ENCODE peak calls at places on chromosomes 11 and 22, in six cellular contexts. W is A549, E is HCT116, J is GM23338, P is K562, N is HepG2. G is an unnamed sample.

GRCh38 chr11:5580577-5580976 is at the start of gene OR52B6:
- DNase-seq in W (no peak), E (no peak), J (no peak), P (no peak), N (no peak), G (no peak)

GRCh38 chr11:68213135-68213515 is at the start of gene KMT5B:
- DNase-seq in W (no peak), E (peak), J (peak), P (peak), N (no peak), G (no peak)

GRCh38 chr11:3087373-3087772 is 30.1 kb upstream of the CARS1 start:
- DNase-seq in W (no peak), E (no peak), J (no peak), P (no peak), N (no peak), G (no peak)

GRCh38 chr11:120632579-120632978 is 121.0 kb downstream of the GRIK4 start:
- DNase-seq in W (peak), E (no peak), J (peak), P (peak), N (no peak), G (no peak)

GRCh38 chr22:19291218-19291579 is 320 bp downstream of the CLTCL1 start:
- DNase-seq in W (no peak), E (no peak), J (peak), P (peak), N (no peak), G (peak)

GRCh38 chr11:30365793-30366517 is 43.1 kb downstream of the ARL14EP start:
- DNase-seq in W (no peak), E (no peak), J (no peak), P (no peak), N (no peak), G (no peak)

GRCh38 chr11:86978756-86979608 is 23.8 kb upstream of the FZD4 start:
- DNase-seq in W (peak), E (peak), J (peak), P (peak), N (no peak), G (peak)

GRCh38 chr11:13008625-13009475 is at the start of gene RASSF10:
- DNase-seq in W (peak), E (no peak), J (peak), P (no peak), N (no peak), G (no peak)

GRCh38 chr11:118572914-118573550 is 823 bp downstream of the ARCN1 start:
- DNase-seq in W (peak), E (peak), J (peak), P (peak), N (peak), G (peak)

GRCh38 chr22:29030016-29030617 is 31.5 kb downstream of the C22orf31 start:
- DNase-seq in W (no peak), E (peak), J (peak), P (peak), N (peak), G (no peak)

GRCh38 chr11:19905280-19905853 is 192.7 kb downstream of the NAV2 start:
- DNase-seq in W (peak), E (peak), J (peak), P (peak), N (peak), G (no peak)

GRCh38 chr11:74524978-74525377 is 31.5 kb upstream of the LIPT2 start:
- DNase-seq in W (no peak), E (no peak), J (no peak), P (no peak), N (no peak), G (no peak)

GRCh38 chr11:69277074-69277809 is 16.7 kb upstream of the MYEOV start:
- DNase-seq in W (no peak), E (no peak), J (no peak), P (no peak), N (no peak), G (no peak)

GRCh38 chr22:29216873-29217666 is 11.4 kb downstream of the EMID1 start:
- DNase-seq in W (peak), E (no peak), J (no peak), P (no peak), N (peak), G (peak)

GRCh38 chr11:45178890-45179663 is 32.6 kb downstream of the PRDM11 start:
- DNase-seq in W (peak), E (no peak), J (peak), P (no peak), N (no peak), G (no peak)

GRCh38 chr11:124676386-124676785 is 2.7 kb downstream of the SPA17 start:
- DNase-seq in W (no peak), E (no peak), J (no peak), P (no peak), N (no peak), G (no peak)

GRCh38 chr11:1161410-1162152 is 3.8 kb downstream of the MUC5AC start:
- DNase-seq in W (no peak), E (no peak), J (no peak), P (no peak), N (no peak), G (no peak)

GRCh38 chr22:17540481-17540880 is 22.8 kb upstream of the SLC25A18 start:
- DNase-seq in W (no peak), E (no peak), J (peak), P (peak), N (no peak), G (no peak)

GRCh38 chr11:47453365-47453764 is 4.4 kb upstream of the RAPSN start:
- DNase-seq in W (peak), E (no peak), J (no peak), P (peak), N (no peak), G (no peak)

GRCh38 chr22:41910599-41911291 is 4.1 kb downstream of the SHISA8 start:
- DNase-seq in W (no peak), E (no peak), J (peak), P (no peak), N (no peak), G (no peak)

GRCh38 chr11:72036687-72037086 is 38.0 kb downstream of the IL18BP start:
- DNase-seq in W (no peak), E (no peak), J (no peak), P (no peak), N (no peak), G (no peak)

GRCh38 chr11:60724420-60724819 is at the start of gene MS4A18:
- DNase-seq in W (no peak), E (no peak), J (no peak), P (no peak), N (no peak), G (no peak)

GRCh38 chr22:20782601-20783299 is 8.8 kb downstream of the SERPIND1 start:
- DNase-seq in W (no peak), E (no peak), J (no peak), P (no peak), N (no peak), G (no peak)

GRCh38 chr11:46239801-46240061 is 37.7 kb upstream of the CREB3L1 start:
- DNase-seq in W (no peak), E (no peak), J (no peak), P (no peak), N (no peak), G (no peak)

GRCh38 chr11:86374586-86374985 is at the start of gene CCDC81:
- DNase-seq in W (no peak), E (no peak), J (peak), P (no peak), N (no peak), G (no peak)

GRCh38 chr11:79119491-79120284 is 321.1 kb downstream of the TENM4 start:
- DNase-seq in W (no peak), E (no peak), J (no peak), P (no peak), N (no peak), G (no peak)

GRCh38 chr11:2578006-2578933 is 121.5 kb downstream of the KCNQ1OT1 start:
- DNase-seq in W (no peak), E (no peak), J (no peak), P (no peak), N (no peak), G (no peak)

GRCh38 chr11:22763166-22763565 is 66.4 kb downstream of the SVIP start:
- DNase-seq in W (no peak), E (no peak), J (peak), P (no peak), N (no peak), G (no peak)
- TF ChIP-seq REST in W (no peak), E (no peak), J (no peak), P (no peak), N (no peak), G (no peak)

GRCh38 chr11:129447654-129448239 is 72.1 kb downstream of the BARX2 start:
- DNase-seq in W (no peak), E (no peak), J (no peak), P (no peak), N (no peak), G (no peak)
- H3K4me3 ChIP-seq in W (no peak), E (no peak), J (no peak), P (no peak), N (no peak), G (no peak)

DNA sequence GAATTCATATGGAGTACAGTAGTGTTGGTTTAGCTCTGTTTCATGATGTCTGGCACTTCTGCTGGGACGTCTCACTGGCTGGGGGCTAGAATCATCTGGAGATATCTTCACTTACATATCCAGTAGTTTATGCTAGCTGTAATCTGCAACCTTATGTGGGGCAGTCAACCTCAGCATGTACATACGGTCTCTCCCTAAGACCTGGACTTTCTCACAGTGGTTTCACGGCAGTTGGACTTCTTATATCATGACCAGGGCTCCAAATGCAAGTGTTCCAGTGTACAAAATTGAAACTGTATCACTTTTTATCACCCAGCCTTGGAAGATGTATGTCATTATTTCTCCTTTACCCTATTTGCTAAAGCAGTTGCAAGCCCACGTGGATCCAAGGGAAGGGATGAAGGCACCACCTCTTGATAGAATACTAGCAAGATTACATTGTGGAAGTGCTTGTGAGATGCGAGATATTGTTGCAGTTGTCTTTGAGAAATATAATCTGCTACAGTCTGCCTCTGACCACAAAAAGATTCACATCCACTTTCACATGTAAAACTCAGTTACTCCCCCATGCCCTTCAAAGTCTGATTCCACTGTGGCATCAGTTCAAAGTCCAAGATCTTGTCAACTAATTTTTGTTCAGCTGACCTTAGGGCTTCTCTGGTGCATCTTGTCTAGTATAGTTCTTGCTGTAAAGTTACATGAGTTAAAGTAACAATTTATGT is 316.6 kb upstream of the NCAM1 start:
- DNase-seq in W (no peak), E (no peak), J (no peak), P (no peak), N (no peak), G (no peak)
- TF ChIP-seq REST in W (no peak), E (no peak), J (no peak), P (no peak), N (no peak), G (no peak)

DNA sequence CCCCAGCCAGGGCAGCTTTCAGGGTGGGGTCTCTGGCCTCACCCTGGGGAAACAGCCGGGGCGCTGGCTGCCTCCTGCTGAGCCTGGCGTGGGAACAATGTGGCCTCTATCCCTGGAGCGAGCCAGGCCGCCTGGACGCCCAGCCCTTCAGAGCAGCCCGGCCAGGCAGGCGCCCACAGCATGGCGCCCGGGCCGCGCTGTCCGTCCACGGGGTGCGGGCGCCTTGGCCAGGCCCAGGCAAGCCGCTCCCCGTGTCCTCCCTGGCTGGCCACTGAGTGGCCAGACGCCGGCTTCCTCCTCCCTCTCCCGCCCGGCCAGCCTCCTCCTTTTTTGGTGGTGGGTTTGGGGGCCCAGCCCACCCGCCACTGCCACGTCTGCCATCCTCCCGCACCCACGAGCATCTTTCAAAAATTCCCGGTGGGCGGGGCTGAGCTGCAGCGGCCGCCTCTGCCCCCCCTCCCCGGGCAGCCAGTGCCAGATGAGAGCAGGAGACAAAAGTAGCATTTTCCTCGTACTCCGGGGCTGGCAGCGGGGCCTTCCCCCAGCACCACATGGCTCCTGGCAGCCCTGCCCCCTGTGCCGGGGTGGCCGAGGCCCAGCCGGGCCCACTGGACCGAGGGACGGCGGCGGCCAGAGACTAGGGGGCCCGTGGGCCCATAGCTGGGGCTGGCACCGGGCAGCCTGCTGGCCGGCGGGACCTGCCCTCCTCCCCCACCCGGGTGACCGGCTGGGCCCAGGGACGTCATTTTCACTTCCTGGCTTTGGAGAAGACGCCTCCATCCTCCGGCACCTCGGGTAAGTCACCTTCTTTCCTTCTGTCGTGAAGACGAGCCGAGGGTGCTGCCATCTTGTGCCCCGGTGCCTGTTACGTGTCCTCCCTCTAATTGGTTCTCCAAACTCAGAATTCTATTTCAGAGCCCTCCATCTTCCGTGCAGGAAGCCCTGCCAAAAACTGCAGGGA is 70.2 kb upstream of the PPARA start:
- DNase-seq in W (peak), E (no peak), J (no peak), P (no peak), N (no peak), G (no peak)
- H3K4me3 ChIP-seq in W (peak), E (peak), J (no peak), P (no peak), N (no peak), G (no peak)

GRCh38 chr11:121688860-121689614 is 236.3 kb upstream of the SORL1-AS1 start:
- DNase-seq in W (no peak), E (peak), J (peak), P (no peak), N (peak), G (no peak)
- TF ChIP-seq REST in W (no peak), E (no peak), J (no peak), P (no peak), N (no peak), G (no peak)

GRCh38 chr22:48080304-48081165 is 1318.1 kb downstream of the TBC1D22A start:
- DNase-seq in W (no peak), E (no peak), J (no peak), P (no peak), N (no peak), G (no peak)
- H3K4me3 ChIP-seq in W (no peak), E (no peak), J (no peak), P (no peak), N (no peak), G (no peak)

DNA sequence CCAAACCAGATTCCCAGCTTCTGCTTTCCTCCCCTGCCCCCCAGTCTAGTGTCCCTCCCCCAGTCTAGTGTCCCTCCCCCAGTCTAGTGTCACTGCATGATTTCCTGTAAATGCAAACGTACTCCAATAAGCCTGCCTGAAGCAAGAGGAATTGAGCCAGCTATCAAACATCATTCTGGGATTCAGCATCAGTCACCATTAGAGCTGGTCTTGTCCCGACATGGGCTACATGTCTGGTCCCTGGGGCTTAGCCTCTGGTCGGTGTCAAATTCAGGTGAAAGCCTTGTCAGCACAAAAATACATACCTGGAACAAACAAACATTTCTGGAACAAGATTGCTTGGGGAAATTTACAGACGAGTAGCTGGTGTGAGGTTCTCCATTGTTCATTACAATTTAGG is 13.7 kb downstream of the MMP3 start:
- DNase-seq in W (no peak), E (no peak), J (peak), P (no peak), N (no peak), G (no peak)
- TF ChIP-seq REST in W (no peak), E (no peak), J (no peak), P (no peak), N (no peak), G (no peak)

GRCh38 chr11:35393093-35393492 is 26.3 kb downstream of the SLC1A2 start:
- DNase-seq in W (no peak), E (no peak), J (no peak), P (no peak), N (no peak), G (no peak)

GRCh38 chr11:35390737-35391682 is 28.3 kb downstream of the SLC1A2 start:
- DNase-seq in W (peak), E (no peak), J (no peak), P (peak), N (peak), G (peak)

GRCh38 chr11:35389897-35390462 is 29.4 kb downstream of the SLC1A2 start:
- DNase-seq in W (no peak), E (no peak), J (no peak), P (no peak), N (no peak), G (no peak)

GRCh38 chr11:35394941-35395340 is 24.4 kb downstream of the SLC1A2 start:
- DNase-seq in W (no peak), E (no peak), J (no peak), P (no peak), N (no peak), G (no peak)

DNA sequence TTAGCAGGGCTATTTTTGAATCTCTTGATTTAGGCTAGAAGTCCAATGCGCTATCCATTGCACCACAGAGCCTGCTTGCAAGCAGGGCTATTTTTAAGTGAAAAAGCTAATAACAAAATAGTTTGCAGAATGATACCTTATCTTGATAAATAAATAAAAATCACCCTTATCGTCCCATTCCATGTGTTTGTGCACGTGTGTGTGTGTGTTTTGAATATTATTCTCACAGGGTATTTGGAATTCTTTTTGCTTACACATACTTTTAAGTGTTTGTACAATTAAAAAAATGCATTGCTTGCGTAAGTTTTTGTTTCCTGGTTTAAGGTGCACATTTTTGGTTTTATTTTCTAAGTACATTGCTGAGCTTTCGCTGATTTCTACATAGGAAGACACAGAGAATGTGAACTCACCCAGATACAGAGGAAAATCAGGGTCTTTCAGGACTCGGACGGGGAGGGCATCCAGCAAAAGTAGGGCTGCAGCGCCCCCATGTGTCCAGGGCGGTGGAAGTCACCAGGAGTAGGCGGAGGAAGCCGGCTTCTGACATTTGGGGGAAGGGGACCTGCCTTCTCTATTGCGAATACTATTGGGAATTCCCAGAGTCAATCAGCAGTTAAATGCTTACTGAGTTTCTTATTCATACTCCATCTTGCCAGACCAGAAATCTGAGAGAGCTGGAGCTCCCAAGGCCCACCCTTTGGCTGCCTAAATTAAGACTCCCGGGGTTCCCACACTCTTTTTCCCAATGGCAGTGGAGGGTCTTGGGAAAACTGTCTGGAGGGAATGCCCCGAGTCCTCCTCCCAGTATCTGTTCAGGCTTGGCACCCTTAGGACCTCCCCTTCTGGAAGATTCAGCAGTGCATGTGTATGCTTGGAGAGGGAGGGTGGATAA is 27.2 kb downstream of the SLC1A2 start:
- DNase-seq in W (peak), E (peak), J (peak), P (peak), N (peak), G (peak)
- H3K4me3 ChIP-seq in W (no peak), E (no peak), J (no peak), P (no peak), N (no peak), G (no peak)

G was measured in HL-60.